ENCODE peak calls at places on chromosomes 11 and 22, in ten cellular contexts. K is pancreas; W is psoas muscle; I is thoracic aorta; Q is CD4-positive, CD25-positive, alpha-beta regulatory T cell; Z is naive thymus-derived CD4-positive, alpha-beta T cell; M is IMR-90; U is uterus; O is H9; A is body of pancreas. P is an unnamed sample. For H3K4me1, the result is how much of the 10 kb centered on the place peaks cover.

GRCh38 chr11:122862091-122862490 is 20.5 kb upstream of the JHY start:
- DNase-seq in K (no peak), W (no peak), I (no peak), Q (no peak), Z (no peak), M (no peak), U (no peak), O (no peak), A (no peak), P (no peak)

GRCh38 chr22:47278655-47279054 is 516.2 kb downstream of the TBC1D22A start:
- DNase-seq in K (no peak), W (no peak), I (no peak), Q (no peak), Z (no peak), M (no peak), U (no peak), O (no peak), A (no peak), P (no peak)

GRCh38 chr11:99423435-99423983 is 402.8 kb downstream of the CNTN5 start:
- DNase-seq in K (no peak), W (no peak), I (no peak), Q (no peak), Z (no peak), M (no peak), U (no peak), O (peak), A (no peak), P (no peak)

GRCh38 chr11:9759519-9760179 is 95.8 kb downstream of the SWAP70 start:
- DNase-seq in K (peak), W (peak), I (peak), Q (peak), Z (peak), M (peak), U (peak), O (no peak), A (peak), P (peak)

GRCh38 chr11:35064114-35064800 is 74.7 kb upstream of the CD44 start:
- DNase-seq in K (no peak), W (no peak), I (no peak), Q (no peak), Z (no peak), M (peak), U (no peak), O (no peak), A (no peak), P (peak)

GRCh38 chr11:21415566-21415965 is 746.2 kb downstream of the NELL1 start:
- DNase-seq in K (no peak), W (no peak), I (no peak), Q (no peak), Z (no peak), M (no peak), U (no peak), O (no peak), A (no peak), P (no peak)

GRCh38 chr11:130785376-130786110 is 130.7 kb downstream of the SNX19 start:
- DNase-seq in K (no peak), W (no peak), I (no peak), Q (no peak), Z (no peak), M (peak), U (no peak), O (no peak), A (no peak), P (no peak)

GRCh38 chr11:116650052-116650451 is 122.7 kb downstream of the BUD13 start:
- DNase-seq in K (no peak), W (no peak), I (no peak), Q (no peak), Z (no peak), M (no peak), U (no peak), O (peak), A (no peak), P (no peak)

GRCh38 chr22:21865041-21865440 is 2.4 kb downstream of the MAPK1 start:
- DNase-seq in K (no peak), W (peak), I (peak), Q (no peak), Z (no peak), M (peak), U (peak), O (no peak), A (peak), P (peak)

GRCh38 chr11:17814546-17814945 is 80.0 kb downstream of the KCNC1 start:
- DNase-seq in K (no peak), W (no peak), I (no peak), Q (no peak), Z (no peak), M (no peak), U (no peak), O (no peak), A (no peak), P (no peak)

GRCh38 chr22:38424525-38425080 is 30.4 kb downstream of the KCNJ4 start:
- DNase-seq in K (no peak), W (no peak), I (no peak), Q (no peak), Z (no peak), M (no peak), U (no peak), O (no peak), A (no peak), P (no peak)

GRCh38 chr22:39389420-39389819 is 10.2 kb upstream of the TAB1 start:
- DNase-seq in K (no peak), W (no peak), I (no peak), Q (no peak), Z (no peak), M (no peak), U (no peak), O (no peak), A (no peak), P (peak)

GRCh38 chr11:93524868-93525267 is 18.3 kb downstream of the SMCO4 start:
- DNase-seq in K (no peak), W (no peak), I (no peak), Q (no peak), Z (no peak), M (no peak), U (no peak), O (no peak), A (no peak), P (no peak)

GRCh38 chr11:74822187-74822586 is 73.5 kb downstream of the RNF169 start:
- DNase-seq in K (no peak), W (no peak), I (no peak), Q (no peak), Z (no peak), M (peak), U (no peak), O (no peak), A (no peak), P (peak)

GRCh38 chr11:46121724-46122477 is 647 bp upstream of the PHF21A start:
- DNase-seq in K (peak), W (peak), I (peak), Q (peak), Z (peak), M (peak), U (peak), O (peak), A (peak), P (peak)

GRCh38 chr11:93729129-93729616 is 12.1 kb downstream of the TAF1D start:
- DNase-seq in K (no peak), W (no peak), I (no peak), Q (no peak), Z (no peak), M (no peak), U (no peak), O (no peak), A (no peak), P (no peak)

GRCh38 chr11:12139144-12139881 is 28.9 kb downstream of the MICAL2 start:
- DNase-seq in K (no peak), W (no peak), I (peak), Q (no peak), Z (no peak), M (peak), U (peak), O (no peak), A (no peak), P (peak)

GRCh38 chr22:26429458-26430238 is 588 bp downstream of the ASPHD2 start:
- DNase-seq in K (no peak), W (no peak), I (no peak), Q (peak), Z (no peak), M (no peak), U (peak), O (no peak), A (no peak), P (no peak)

GRCh38 chr11:48087974-48088681 is 107.8 kb downstream of the PTPRJ start:
- DNase-seq in K (peak), W (no peak), I (no peak), Q (no peak), Z (no peak), M (no peak), U (no peak), O (no peak), A (peak), P (no peak)

GRCh38 chr22:40094449-40094848 is 83.3 kb upstream of the TNRC6B start:
- DNase-seq in K (no peak), W (no peak), I (no peak), Q (peak), Z (no peak), M (peak), U (no peak), O (no peak), A (no peak), P (no peak)

GRCh38 chr11:100105605-100106358 is 581.3 kb upstream of the ARHGAP42 start:
- DNase-seq in K (no peak), W (no peak), I (no peak), Q (no peak), Z (no peak), M (no peak), U (no peak), O (peak), A (no peak), P (no peak)

GRCh38 chr11:76380161-76380976 is 563 bp downstream of the THAP12 start:
- DNase-seq in K (no peak), W (peak), I (no peak), Q (peak), Z (peak), M (peak), U (no peak), O (peak), A (peak), P (peak)

GRCh38 chr11:34745209-34745608 is 124.3 kb downstream of the EHF start:
- DNase-seq in K (no peak), W (no peak), I (no peak), Q (no peak), Z (no peak), M (no peak), U (no peak), O (no peak), A (peak), P (peak)

GRCh38 chr22:20178922-20179227 is 28.0 kb upstream of the CCDC188 start:
- DNase-seq in K (no peak), W (no peak), I (no peak), Q (no peak), Z (no peak), M (no peak), U (no peak), O (no peak), A (no peak), P (no peak)
- H3K27ac ChIP-seq in K (no peak), W (no peak), I (no peak), Q (no peak), Z (no peak), M (no peak), U (no peak), O (no peak), A (no peak), P (no peak)

GRCh38 chr22:37177221-37177620 is 10.8 kb downstream of the C1QTNF6 start:
- DNase-seq in K (no peak), W (no peak), I (no peak), Q (no peak), Z (no peak), M (no peak), U (no peak), O (no peak), A (no peak), P (no peak)
- H3K4me1 ChIP-seq in K (under half), W (under half), I (under half), Q (under half), Z (under half), M (under half), U (under half), O (under half), A (under half), P (under half)

GRCh38 chr11:134993691-134994243 is 581.7 kb upstream of the B3GAT1 start:
- DNase-seq in K (no peak), W (no peak), I (no peak), Q (no peak), Z (no peak), M (no peak), U (no peak), O (no peak), A (no peak), P (no peak)
- H3K27ac ChIP-seq in K (no peak), W (no peak), I (no peak), Q (no peak), Z (no peak), M (no peak), U (no peak), O (peak), A (no peak), P (no peak)

DNA sequence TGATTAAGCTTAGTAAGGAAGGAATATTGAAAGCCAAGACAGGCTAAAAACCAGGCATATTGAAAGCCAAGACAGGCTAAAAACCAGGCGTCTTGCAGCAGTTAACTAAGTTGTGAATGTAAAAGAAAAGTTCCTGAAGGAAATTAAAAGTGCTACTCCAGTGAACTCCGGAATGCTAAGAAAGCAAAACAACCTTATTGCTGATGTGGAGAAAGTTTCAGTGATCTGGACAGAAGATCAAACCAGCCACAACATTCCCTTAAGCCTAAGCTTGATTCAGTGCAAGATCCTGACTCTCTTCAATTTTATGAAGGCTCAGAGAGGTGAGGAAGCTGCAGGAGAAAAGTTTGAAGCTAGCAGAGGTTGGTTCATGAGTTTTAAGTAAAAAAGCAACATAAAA is 51.4 kb downstream of the PACS1 start:
- DNase-seq in K (no peak), W (no peak), I (no peak), Q (no peak), Z (no peak), M (no peak), U (no peak), O (no peak), A (no peak), P (no peak)
- H3K4me1 ChIP-seq in K (under half), W (under half), I (under half), Q (half or more), Z (half or more), M (under half), U (under half), O (under half), A (half or more), P (under half)

GRCh38 chr11:1695548-1696108 is 1.4 kb upstream of the KRTAP5-6 start:
- DNase-seq in K (no peak), W (no peak), I (no peak), Q (no peak), Z (no peak), M (no peak), U (no peak), O (no peak), A (no peak), P (no peak)
- H3K27ac ChIP-seq in K (no peak), W (no peak), I (no peak), Q (no peak), Z (no peak), M (no peak), U (no peak), O (no peak), A (no peak), P (no peak)

DNA sequence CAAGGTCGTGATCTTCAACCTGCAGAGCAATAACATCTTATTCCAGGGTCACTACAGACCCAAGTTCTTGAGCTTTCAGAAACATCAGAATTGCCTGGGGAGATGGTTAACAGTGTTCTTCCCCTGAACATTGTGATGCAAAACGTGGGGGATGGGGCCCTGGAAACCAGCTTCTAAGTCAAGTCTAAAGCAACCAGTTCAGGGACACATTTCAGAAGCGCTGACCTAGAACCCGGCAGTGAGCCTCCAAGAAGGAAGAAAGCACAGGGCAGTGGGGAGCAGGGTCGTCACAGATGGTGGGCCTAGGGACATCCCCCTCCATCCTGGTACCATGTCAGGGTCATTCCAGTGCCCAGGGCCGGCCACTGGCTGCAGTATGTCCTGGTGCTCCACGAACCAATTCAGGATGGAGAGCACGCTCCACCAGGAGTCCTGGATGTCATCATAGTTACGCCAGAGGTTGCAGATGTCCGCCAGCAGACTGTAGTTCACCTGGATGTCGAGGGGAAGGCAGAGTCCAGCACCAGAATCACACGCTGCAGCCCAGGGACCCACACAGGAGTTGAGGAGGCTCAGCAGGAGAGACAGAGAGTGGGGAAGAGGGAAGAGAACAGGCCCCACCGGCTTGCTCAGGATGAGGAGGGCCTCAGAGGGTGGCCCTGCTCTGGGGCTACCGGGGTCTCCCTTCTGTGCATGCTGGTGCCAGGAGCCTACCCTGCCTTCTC is 5.0 kb downstream of the NAGA start:
- DNase-seq in K (peak), W (no peak), I (no peak), Q (no peak), Z (no peak), M (no peak), U (no peak), O (peak), A (no peak), P (no peak)
- H3K4me1 ChIP-seq in K (under half), W (under half), I (under half), Q (under half), Z (under half), M (under half), U (under half), O (under half), A (under half), P (under half)